ENCODE peak calls at places on chromosomes 3 and 15, in four cellular contexts. One of them, this sample, is unnamed.

GRCh38 chr3:39106281-39107055 is 959 bp downstream of the GORASP1 start:
- DNase-seq in GM12878: no peak
- DNase-seq in K562: no peak
- DNase-seq in H1: no peak
- DNase-seq in this sample: peak; percentile 57

GRCh38 chr3:47661121-47661752 is 82.6 kb upstream of the CSPG5 start:
- DNase-seq in GM12878: no peak
- DNase-seq in K562: no peak
- DNase-seq in H1: no peak
- DNase-seq in this sample: peak; percentile 85

GRCh38 chr3:172061724-172062184 is 22.4 kb downstream of the FNDC3B start:
- DNase-seq in K562: no peak
- DNase-seq in H1: no peak
- DNase-seq in GM12878: peak; percentile 84
- DNase-seq in this sample: peak; percentile 28

GRCh38 chr3:196792771-196793170 is 53.1 kb downstream of the PAK2 start:
- DNase-seq in K562: no peak
- DNase-seq in GM12878: no peak
- DNase-seq in H1: no peak
- DNase-seq in this sample: peak; percentile 30

GRCh38 chr15:60021589-60022378 is 17.7 kb downstream of the FOXB1 start:
- DNase-seq in K562: no peak
- DNase-seq in GM12878: no peak
- DNase-seq in H1: no peak
- DNase-seq in this sample: no peak

GRCh38 chr3:176590722-176591121 is 606.6 kb downstream of the TBL1XR1 start:
- DNase-seq in H1: no peak
- DNase-seq in K562: no peak
- DNase-seq in GM12878: no peak
- DNase-seq in this sample: no peak

GRCh38 chr15:49423906-49424520 is 971 bp downstream of the FGF7 start:
- DNase-seq in GM12878: no peak
- DNase-seq in H1: no peak
- DNase-seq in K562: no peak
- DNase-seq in this sample: no peak

GRCh38 chr3:34777361-34777760 is 862.0 kb upstream of the ARPP21 start:
- DNase-seq in H1: no peak
- DNase-seq in GM12878: no peak
- DNase-seq in K562: no peak
- DNase-seq in this sample: no peak

GRCh38 chr15:25798207-25798931 is 64.8 kb downstream of the ATP10A start:
- DNase-seq in K562: no peak
- DNase-seq in H1: no peak
- DNase-seq in GM12878: no peak
- DNase-seq in this sample: peak; percentile 54

GRCh38 chr15:42037650-42038049 is 16.8 kb upstream of the PLA2G4E start:
- DNase-seq in K562: no peak
- DNase-seq in H1: no peak
- DNase-seq in GM12878: no peak
- DNase-seq in this sample: no peak

GRCh38 chr15:40843885-40844542 is at the start of gene SPINT1:
- DNase-seq in GM12878: no peak
- DNase-seq in K562: peak; percentile 84
- DNase-seq in H1: no peak
- DNase-seq in this sample: no peak

GRCh38 chr15:45048784-45049631 is 26.0 kb downstream of the SORD start:
- DNase-seq in K562: peak; percentile 86
- DNase-seq in H1: no peak
- DNase-seq in GM12878: no peak
- DNase-seq in this sample: peak; percentile 40

GRCh38 chr15:96347181-96348111 is 16.9 kb downstream of the NR2F2 start:
- DNase-seq in H1: no peak
- DNase-seq in GM12878: no peak
- DNase-seq in K562: no peak
- DNase-seq in this sample: no peak

GRCh38 chr15:77569647-77570186 is 63.0 kb downstream of the LINGO1 start:
- DNase-seq in K562: peak; percentile 29
- DNase-seq in H1: no peak
- DNase-seq in GM12878: no peak
- DNase-seq in this sample: no peak

GRCh38 chr3:155308831-155309230 is 15.3 kb upstream of the STRIT1 start:
- DNase-seq in GM12878: no peak
- DNase-seq in K562: no peak
- DNase-seq in H1: no peak
- DNase-seq in this sample: peak; percentile 68

GRCh38 chr3:72625616-72626337 is 222.5 kb downstream of the SHQ1 start:
- DNase-seq in H1: no peak
- DNase-seq in K562: no peak
- DNase-seq in GM12878: no peak
- DNase-seq in this sample: peak; percentile 16

GRCh38 chr15:92343869-92344643 is 49.6 kb upstream of the ST8SIA2 start:
- DNase-seq in K562: no peak
- DNase-seq in H1: peak; percentile 23
- DNase-seq in GM12878: no peak
- DNase-seq in this sample: no peak

GRCh38 chr3:126753191-126754160 is 49.4 kb downstream of the CHCHD6 start:
- DNase-seq in GM12878: no peak
- DNase-seq in H1: no peak
- DNase-seq in K562: no peak
- DNase-seq in this sample: peak; percentile 63

GRCh38 chr3:135556184-135556583 is 409.3 kb upstream of the PPP2R3A start:
- DNase-seq in H1: no peak
- DNase-seq in GM12878: no peak
- DNase-seq in K562: no peak
- DNase-seq in this sample: no peak

GRCh38 chr15:70486451-70487379 is 276.6 kb downstream of the UACA start:
- DNase-seq in K562: no peak
- DNase-seq in GM12878: peak; percentile 91
- DNase-seq in H1: no peak
- DNase-seq in this sample: peak; percentile 89

GRCh38 chr3:102471001-102471400 is 36.2 kb downstream of the ZPLD1 start:
- DNase-seq in GM12878: no peak
- DNase-seq in H1: peak; percentile 17
- DNase-seq in K562: no peak
- DNase-seq in this sample: no peak

GRCh38 chr3:178778579-178778978 is 242.3 kb downstream of the KCNMB2 start:
- DNase-seq in H1: no peak
- DNase-seq in K562: no peak
- DNase-seq in GM12878: no peak
- DNase-seq in this sample: no peak

DNA sequence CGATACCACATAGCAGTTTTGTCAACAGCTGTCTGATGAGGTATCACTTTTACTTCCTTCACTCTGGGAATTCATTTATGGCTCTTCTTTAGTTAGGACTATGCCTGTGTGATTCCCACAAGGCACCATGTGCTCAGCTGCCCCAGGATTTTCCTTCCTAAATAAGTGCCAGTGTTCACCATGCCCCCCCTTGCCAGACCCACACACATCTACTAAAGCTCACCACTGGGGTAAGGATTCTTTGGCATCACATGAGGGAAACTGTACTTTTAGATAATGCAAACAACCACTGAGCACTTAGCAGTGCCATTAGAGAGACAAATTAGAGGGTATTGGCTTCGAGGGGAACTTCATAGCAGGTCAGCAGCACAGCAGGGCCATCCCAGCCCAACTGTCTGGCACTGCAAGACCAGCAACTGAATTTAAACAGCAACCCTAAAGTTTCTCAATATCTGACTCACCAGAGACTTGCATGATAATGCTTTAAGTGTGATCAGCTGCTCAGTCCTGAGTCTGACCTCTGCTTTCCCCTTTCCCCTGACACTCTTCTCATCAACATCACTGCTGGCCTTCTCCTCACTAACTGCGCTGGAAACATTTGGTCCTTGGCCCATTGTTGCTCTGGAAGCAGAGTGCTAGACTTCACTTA is 114.3 kb downstream of the STAC start:
- DNase-seq in H1: no peak
- DNase-seq in K562: no peak
- DNase-seq in GM12878: no peak
- DNase-seq in this sample: peak; percentile 12
- TF ChIP-seq CHD1 in H1: no peak
- TF ChIP-seq CHD1 in K562: no peak
- TF ChIP-seq CHD1 in GM12878: no peak
- TF ChIP-seq CHD1 in this sample: no peak

DNA sequence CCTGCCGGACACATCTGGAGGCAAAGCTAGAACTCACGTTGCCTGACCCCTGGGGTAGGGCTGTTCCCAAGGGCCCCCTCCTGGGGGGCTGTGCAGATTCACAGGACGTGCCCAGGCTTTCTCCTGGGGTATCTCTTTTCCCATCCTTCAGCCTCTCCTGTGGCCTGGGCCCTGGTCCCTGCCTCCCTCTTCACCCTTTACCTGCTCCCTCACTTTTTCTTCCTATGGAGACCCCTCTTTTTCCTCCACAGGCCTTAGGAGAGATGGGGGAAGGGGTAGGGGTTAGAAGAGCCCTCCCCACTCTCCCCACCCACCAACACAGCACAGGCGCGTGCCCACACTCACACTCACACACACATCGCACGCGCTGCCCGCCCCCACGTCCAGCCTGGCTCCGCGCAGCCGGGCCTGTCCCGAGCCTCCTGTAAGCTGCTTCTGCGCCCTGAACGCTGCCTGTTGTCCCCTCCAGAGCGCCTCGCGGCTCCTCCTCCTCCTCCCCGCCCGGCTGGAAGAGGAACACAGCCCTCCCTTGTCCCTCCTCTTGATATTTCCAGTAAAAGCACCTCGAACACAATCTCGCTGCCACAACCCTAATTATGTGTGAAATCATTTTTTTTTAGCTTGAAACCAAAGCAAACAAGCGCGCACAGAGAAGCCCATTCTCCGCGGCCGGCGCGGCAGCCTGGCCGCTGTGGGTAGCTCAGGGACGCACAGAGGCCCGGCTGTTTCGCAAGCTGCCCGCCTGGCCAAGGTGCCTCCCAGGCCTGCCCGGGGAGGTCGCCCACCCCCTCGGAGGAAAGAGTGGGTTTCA is 33.9 kb upstream of the ACAN start:
- DNase-seq in H1: no peak
- DNase-seq in K562: no peak
- DNase-seq in GM12878: no peak
- DNase-seq in this sample: peak; percentile 5
- TF ChIP-seq CHD1 in H1: no peak
- TF ChIP-seq CHD1 in K562: no peak
- TF ChIP-seq CHD1 in GM12878: no peak
- TF ChIP-seq CHD1 in this sample: no peak

GRCh38 chr15:66876423-66876730 is 174.3 kb downstream of the SMAD6 start:
- DNase-seq in K562: peak; percentile 69
- DNase-seq in H1: no peak
- DNase-seq in GM12878: no peak
- DNase-seq in this sample: no peak

GRCh38 chr15:66872394-66872793 is 170.4 kb downstream of the SMAD6 start:
- DNase-seq in GM12878: no peak
- DNase-seq in H1: no peak
- DNase-seq in K562: no peak
- DNase-seq in this sample: no peak

GRCh38 chr15:66875588-66876422 is 173.8 kb downstream of the SMAD6 start:
- DNase-seq in GM12878: no peak
- DNase-seq in K562: no peak
- DNase-seq in H1: no peak
- DNase-seq in this sample: peak; percentile 25

GRCh38 chr15:66870880-66871388 is 168.9 kb downstream of the SMAD6 start:
- DNase-seq in K562: no peak
- DNase-seq in GM12878: no peak
- DNase-seq in H1: no peak
- DNase-seq in this sample: no peak

GRCh38 chr15:66873856-66874255 is 171.8 kb downstream of the SMAD6 start:
- DNase-seq in H1: no peak
- DNase-seq in GM12878: no peak
- DNase-seq in K562: no peak
- DNase-seq in this sample: no peak
- TF ChIP-seq CHD1 in H1: no peak
- TF ChIP-seq CHD1 in GM12878: no peak
- TF ChIP-seq CHD1 in K562: no peak
- TF ChIP-seq CHD1 in this sample: no peak

GRCh38 chr3:190261740-190262139 is 60.5 kb downstream of the CLDN1 start:
- DNase-seq in H1: no peak
- DNase-seq in K562: no peak
- DNase-seq in GM12878: no peak
- DNase-seq in this sample: peak; percentile 49
- TF ChIP-seq CHD1 in H1: no peak
- TF ChIP-seq CHD1 in K562: no peak
- TF ChIP-seq CHD1 in GM12878: no peak
- TF ChIP-seq CHD1 in this sample: no peak

This sample was measured in IMR-90.